ENCODE peak calls at places on chromosomes 5 and 9, in six cellular contexts. P is stimulated activated CD8-positive, alpha-beta memory T cell treated with anti-CD3 and anti-CD28 coated beads, Interleukin-7, amount 100 ng/mL, for 24 hours; M is HEK293T; H is endothelial cell; A is HCT116; E is SIG-M5. V is an unnamed sample.

GRCh38 chr5:151651997-151652645 is 34.6 kb downstream of the SPARC start:
- DNase-seq in P (peak; percentile 21), M (peak; percentile 85), H (peak; percentile 85), A (peak; percentile 64), E (no peak), V (peak; percentile 87)

GRCh38 chr5:136004436-136004835 is 24.4 kb upstream of the TGFBI start:
- DNase-seq in P (no peak), M (no peak), H (no peak), A (no peak), E (no peak), V (no peak)

GRCh38 chr9:136482046-136482792 is 621 bp downstream of the SEC16A start:
- DNase-seq in P (no peak), M (no peak), H (no peak), A (no peak), E (no peak), V (no peak)

GRCh38 chr5:1140818-1141189 is 28.9 kb upstream of the SLC12A7 start:
- DNase-seq in P (no peak), M (no peak), H (no peak), A (no peak), E (no peak), V (no peak)

GRCh38 chr5:66830636-66831035 is 234.4 kb downstream of the MAST4 start:
- DNase-seq in P (no peak), M (no peak), H (no peak), A (no peak), E (no peak), V (no peak)

GRCh38 chr9:137804908-137805356 is 72.7 kb upstream of the CACNA1B start:
- DNase-seq in P (no peak), M (no peak), H (no peak), A (no peak), E (no peak), V (no peak)

GRCh38 chr5:76403963-76404693 is 1.0 kb downstream of the IQGAP2 start:
- DNase-seq in P (peak; percentile 43), M (peak; percentile 45), H (peak; percentile 28), A (no peak), E (no peak), V (peak; percentile 73)

GRCh38 chr5:167511276-167511675 is 780.2 kb upstream of the WWC1 start:
- DNase-seq in P (no peak), M (no peak), H (no peak), A (no peak), E (no peak), V (peak; percentile 21)

GRCh38 chr9:33139421-33140228 is 27.5 kb downstream of the B4GALT1 start:
- DNase-seq in P (no peak), M (peak; percentile 32), H (no peak), A (no peak), E (no peak), V (no peak)

GRCh38 chr9:98255064-98255577 is 328 bp downstream of the TBC1D2 start:
- DNase-seq in P (no peak), M (peak; percentile 49), H (peak; percentile 38), A (no peak), E (no peak), V (no peak)

GRCh38 chr9:38177680-38178079 is 108.7 kb upstream of the SHB start:
- DNase-seq in P (no peak), M (no peak), H (no peak), A (no peak), E (no peak), V (no peak)

GRCh38 chr5:33120671-33121070 is 320.1 kb upstream of the TARS1 start:
- DNase-seq in P (no peak), M (no peak), H (no peak), A (no peak), E (no peak), V (no peak)